ENCODE peak calls at places on chromosomes 5 and 9, in four cellular contexts. One of them, this sample, is unnamed.

GRCh38 chr9:132241483-132241839 is 79.6 kb downstream of the NTNG2 start:
- DNase-seq in naive thymus-derived CD8-positive, alpha-beta T cell: no peak
- DNase-seq in NCI-H446: no peak
- DNase-seq in anterior cingulate cortex: no peak
- DNase-seq in this sample: no peak

GRCh38 chr5:151239237-151239861 is 13.6 kb upstream of the GM2A start:
- DNase-seq in naive thymus-derived CD8-positive, alpha-beta T cell: no peak
- DNase-seq in NCI-H446: peak; percentile 8
- DNase-seq in anterior cingulate cortex: peak; percentile 58
- DNase-seq in this sample: peak; percentile 60

GRCh38 chr9:96553070-96553469 is 66.6 kb downstream of the CDC14B start:
- DNase-seq in naive thymus-derived CD8-positive, alpha-beta T cell: no peak
- DNase-seq in NCI-H446: no peak
- DNase-seq in anterior cingulate cortex: no peak
- DNase-seq in this sample: no peak

GRCh38 chr9:127979333-127980055 is 1.3 kb downstream of the EEIG1 start:
- DNase-seq in naive thymus-derived CD8-positive, alpha-beta T cell: no peak
- DNase-seq in NCI-H446: no peak
- DNase-seq in anterior cingulate cortex: peak; percentile 73
- DNase-seq in this sample: no peak

GRCh38 chr9:108665856-108666784 is 189.7 kb downstream of the ACTL7B start:
- DNase-seq in naive thymus-derived CD8-positive, alpha-beta T cell: no peak
- DNase-seq in NCI-H446: no peak
- DNase-seq in anterior cingulate cortex: no peak
- DNase-seq in this sample: no peak

GRCh38 chr9:111483419-111483861 is 743 bp downstream of the ECPAS start:
- DNase-seq in naive thymus-derived CD8-positive, alpha-beta T cell: peak; percentile 58
- DNase-seq in NCI-H446: peak; percentile 6
- DNase-seq in anterior cingulate cortex: peak; percentile 49
- DNase-seq in this sample: peak; percentile 41

GRCh38 chr5:177402271-177403043 is 2.0 kb upstream of the PFN3 start:
- DNase-seq in naive thymus-derived CD8-positive, alpha-beta T cell: peak; percentile 67
- DNase-seq in NCI-H446: no peak
- DNase-seq in anterior cingulate cortex: peak; percentile 29
- DNase-seq in this sample: peak; percentile 74

GRCh38 chr5:56011835-56012234 is 17.1 kb upstream of the IL6ST start:
- DNase-seq in naive thymus-derived CD8-positive, alpha-beta T cell: no peak
- DNase-seq in NCI-H446: no peak
- DNase-seq in anterior cingulate cortex: no peak
- DNase-seq in this sample: no peak

GRCh38 chr9:84301851-84302250 is 38.7 kb downstream of the SLC28A3 start:
- DNase-seq in naive thymus-derived CD8-positive, alpha-beta T cell: no peak
- DNase-seq in NCI-H446: no peak
- DNase-seq in anterior cingulate cortex: no peak
- DNase-seq in this sample: no peak

GRCh38 chr9:8268216-8268878 is 468.8 kb upstream of the DMAC1 start:
- DNase-seq in naive thymus-derived CD8-positive, alpha-beta T cell: no peak
- DNase-seq in NCI-H446: no peak
- DNase-seq in anterior cingulate cortex: no peak
- DNase-seq in this sample: no peak

GRCh38 chr9:32839013-32839442 is 55.7 kb downstream of the TMEM215 start:
- DNase-seq in naive thymus-derived CD8-positive, alpha-beta T cell: no peak
- DNase-seq in NCI-H446: no peak
- DNase-seq in anterior cingulate cortex: no peak
- DNase-seq in this sample: no peak

GRCh38 chr5:78907255-78907886 is 77.7 kb downstream of the ARSB start:
- DNase-seq in naive thymus-derived CD8-positive, alpha-beta T cell: no peak
- DNase-seq in NCI-H446: no peak
- DNase-seq in anterior cingulate cortex: no peak
- DNase-seq in this sample: no peak

GRCh38 chr5:74179183-74179582 is 461.3 kb downstream of the ENC1 start:
- DNase-seq in naive thymus-derived CD8-positive, alpha-beta T cell: no peak
- DNase-seq in NCI-H446: peak; percentile 78
- DNase-seq in anterior cingulate cortex: no peak
- DNase-seq in this sample: no peak

GRCh38 chr5:10563132-10563939 is 534 bp upstream of the ANKRD33B start:
- DNase-seq in naive thymus-derived CD8-positive, alpha-beta T cell: peak; percentile 24
- DNase-seq in NCI-H446: no peak
- DNase-seq in anterior cingulate cortex: no peak
- DNase-seq in this sample: no peak

GRCh38 chr5:116930628-116931027 is 356.0 kb upstream of the SEMA6A start:
- DNase-seq in naive thymus-derived CD8-positive, alpha-beta T cell: no peak
- DNase-seq in NCI-H446: no peak
- DNase-seq in anterior cingulate cortex: no peak
- DNase-seq in this sample: no peak

GRCh38 chr5:94432499-94432898 is 185.9 kb downstream of the KIAA0825 start:
- DNase-seq in naive thymus-derived CD8-positive, alpha-beta T cell: no peak
- DNase-seq in NCI-H446: no peak
- DNase-seq in anterior cingulate cortex: no peak
- DNase-seq in this sample: no peak

GRCh38 chr5:109743041-109743531 is 53.4 kb downstream of the MAN2A1 start:
- DNase-seq in naive thymus-derived CD8-positive, alpha-beta T cell: no peak
- DNase-seq in NCI-H446: no peak
- DNase-seq in anterior cingulate cortex: no peak
- DNase-seq in this sample: no peak

This sample was measured in naive thymus-derived CD4-positive, alpha-beta T cell.